ENCODE peak calls at places on chromosomes 2 and 18, in eight cellular contexts. I is heart left ventricle, L is ovary, K is A549, Y is astrocyte, Q is cardiac muscle cell, B is mucosa of descending colon, E is uterus. Z is an unnamed sample.

GRCh38 chr18:50268022-50268747 is 1.9 kb upstream of the CFAP53 start:
- DNase-seq in I (peak; percentile 87), L (peak; percentile 59), K (peak; percentile 80), Y (peak; percentile 31), Q (peak; percentile 68), B (peak; percentile 88), E (peak; percentile 71), Z (peak; percentile 80)

GRCh38 chr2:224576098-224576715 is 9.0 kb downstream of the CUL3 start:
- DNase-seq in I (no peak), L (no peak), K (no peak), Y (peak; percentile 55), Q (no peak), B (no peak), E (no peak), Z (no peak)

GRCh38 chr2:73255907-73256617 is 22.0 kb downstream of the CCT7 start:
- DNase-seq in I (no peak), L (no peak), K (no peak), Y (no peak), Q (no peak), B (no peak), E (no peak), Z (no peak)

GRCh38 chr2:229230911-229231310 is 40.2 kb downstream of the PID1 start:
- DNase-seq in I (peak; percentile 47), L (no peak), K (no peak), Y (no peak), Q (no peak), B (no peak), E (peak; percentile 57), Z (no peak)

GRCh38 chr18:12032786-12033642 is 51.7 kb downstream of the IMPA2 start:
- DNase-seq in I (peak; percentile 6), L (no peak), K (no peak), Y (peak; percentile 54), Q (no peak), B (no peak), E (no peak), Z (no peak)

GRCh38 chr2:133377599-133377998 is 190.7 kb downstream of the NCKAP5 start:
- DNase-seq in I (no peak), L (no peak), K (no peak), Y (no peak), Q (no peak), B (no peak), E (no peak), Z (no peak)

GRCh38 chr18:12737243-12737902 is 34.5 kb downstream of the PSMG2 start:
- DNase-seq in I (no peak), L (no peak), K (no peak), Y (no peak), Q (no peak), B (no peak), E (no peak), Z (no peak)

GRCh38 chr2:197198890-197199289 is 111.7 kb downstream of the ANKRD44 start:
- DNase-seq in I (peak; percentile 48), L (peak; percentile 29), K (no peak), Y (no peak), Q (no peak), B (peak; percentile 57), E (peak; percentile 36), Z (peak; percentile 76)

GRCh38 chr18:45255142-45255890 is 360.0 kb upstream of the SLC14A2 start:
- DNase-seq in I (peak; percentile 25), L (peak; percentile 10), K (no peak), Y (peak; percentile 96), Q (no peak), B (no peak), E (peak; percentile 55), Z (no peak)

GRCh38 chr2:10414000-10414451 is 34.1 kb downstream of the ODC1 start:
- DNase-seq in I (no peak), L (no peak), K (no peak), Y (peak; percentile 54), Q (no peak), B (peak; percentile 75), E (no peak), Z (no peak)

GRCh38 chr2:158975271-158975921 is 7.0 kb downstream of the TANC1 start:
- DNase-seq in I (no peak), L (no peak), K (no peak), Y (peak; percentile 51), Q (no peak), B (no peak), E (no peak), Z (no peak)

GRCh38 chr2:98749053-98749450 is 18.1 kb upstream of the MGAT4A start:
- DNase-seq in I (peak; percentile 35), L (no peak), K (no peak), Y (no peak), Q (peak; percentile 3), B (no peak), E (no peak), Z (peak; percentile 56)

GRCh38 chr2:20012282-20013060 is at the start of gene MATN3:
- DNase-seq in I (peak; percentile 27), L (peak; percentile 25), K (peak; percentile 59), Y (peak; percentile 32), Q (peak; percentile 68), B (peak; percentile 63), E (peak; percentile 27), Z (no peak)

GRCh38 chr2:120893874-120894584 is 158.4 kb downstream of the GLI2 start:
- DNase-seq in I (no peak), L (no peak), K (no peak), Y (no peak), Q (peak; percentile 45), B (no peak), E (no peak), Z (no peak)

GRCh38 chr2:28583899-28584553 is 88.2 kb downstream of the PLB1 start:
- DNase-seq in I (peak; percentile 79), L (peak; percentile 81), K (peak; percentile 94), Y (peak; percentile 93), Q (no peak), B (no peak), E (peak; percentile 85), Z (peak; percentile 93)

GRCh38 chr2:170344663-170345099 is 166.7 kb downstream of the MYO3B start:
- DNase-seq in I (no peak), L (no peak), K (no peak), Y (no peak), Q (no peak), B (no peak), E (no peak), Z (no peak)

GRCh38 chr2:42009657-42010580 is 37.9 kb upstream of the PKDCC start:
- DNase-seq in I (no peak), L (no peak), K (no peak), Y (peak; percentile 29), Q (no peak), B (no peak), E (no peak), Z (no peak)

GRCh38 chr2:42012137-42012536 is 35.7 kb upstream of the PKDCC start:
- DNase-seq in I (no peak), L (no peak), K (no peak), Y (no peak), Q (no peak), B (no peak), E (no peak), Z (no peak)

GRCh38 chr2:42013409-42013808 is 34.4 kb upstream of the PKDCC start:
- DNase-seq in I (no peak), L (no peak), K (peak; percentile 27), Y (no peak), Q (no peak), B (no peak), E (no peak), Z (no peak)

GRCh38 chr2:42010743-42011298 is 37.0 kb upstream of the PKDCC start:
- DNase-seq in I (no peak), L (no peak), K (no peak), Y (peak; percentile 88), Q (no peak), B (no peak), E (no peak), Z (no peak)

GRCh38 chr2:42012651-42013050 is 35.2 kb upstream of the PKDCC start:
- DNase-seq in I (no peak), L (no peak), K (no peak), Y (no peak), Q (no peak), B (no peak), E (no peak), Z (no peak)
- TF ChIP-seq CTCF in I (no peak), L (no peak), K (no peak), Y (no peak), Q (peak; percentile 27), B (no peak), E (no peak), Z (no peak)

GRCh38 chr2:218224206-218224605 is 7.2 kb downstream of the ARPC2 start:
- DNase-seq in I (no peak), L (no peak), K (no peak), Y (no peak), Q (no peak), B (no peak), E (no peak), Z (no peak)
- H3K4me1 ChIP-seq in I (peaks cover 72% of the 10 kb centered on the region), L (peaks cover 18% of the 10 kb centered on the region), K (peaks cover 30% of the 10 kb centered on the region), Y (peaks cover 52% of the 10 kb centered on the region), Q (peaks cover 25% of the 10 kb centered on the region), B (peaks cover 50% of the 10 kb centered on the region), E (peaks cover 14% of the 10 kb centered on the region), Z (no peaks in the 10 kb centered on the region)

GRCh38 chr18:25016666-25017065 is 335.3 kb downstream of the ZNF521 start:
- DNase-seq in I (no peak), L (no peak), K (peak; percentile 1), Y (no peak), Q (no peak), B (no peak), E (no peak), Z (no peak)

GRCh38 chr18:25019946-25020345 is 332.0 kb downstream of the ZNF521 start:
- DNase-seq in I (no peak), L (no peak), K (no peak), Y (no peak), Q (no peak), B (no peak), E (no peak), Z (no peak)

GRCh38 chr18:25016181-25016580 is 335.8 kb downstream of the ZNF521 start:
- DNase-seq in I (no peak), L (no peak), K (no peak), Y (no peak), Q (no peak), B (no peak), E (no peak), Z (no peak)

DNA sequence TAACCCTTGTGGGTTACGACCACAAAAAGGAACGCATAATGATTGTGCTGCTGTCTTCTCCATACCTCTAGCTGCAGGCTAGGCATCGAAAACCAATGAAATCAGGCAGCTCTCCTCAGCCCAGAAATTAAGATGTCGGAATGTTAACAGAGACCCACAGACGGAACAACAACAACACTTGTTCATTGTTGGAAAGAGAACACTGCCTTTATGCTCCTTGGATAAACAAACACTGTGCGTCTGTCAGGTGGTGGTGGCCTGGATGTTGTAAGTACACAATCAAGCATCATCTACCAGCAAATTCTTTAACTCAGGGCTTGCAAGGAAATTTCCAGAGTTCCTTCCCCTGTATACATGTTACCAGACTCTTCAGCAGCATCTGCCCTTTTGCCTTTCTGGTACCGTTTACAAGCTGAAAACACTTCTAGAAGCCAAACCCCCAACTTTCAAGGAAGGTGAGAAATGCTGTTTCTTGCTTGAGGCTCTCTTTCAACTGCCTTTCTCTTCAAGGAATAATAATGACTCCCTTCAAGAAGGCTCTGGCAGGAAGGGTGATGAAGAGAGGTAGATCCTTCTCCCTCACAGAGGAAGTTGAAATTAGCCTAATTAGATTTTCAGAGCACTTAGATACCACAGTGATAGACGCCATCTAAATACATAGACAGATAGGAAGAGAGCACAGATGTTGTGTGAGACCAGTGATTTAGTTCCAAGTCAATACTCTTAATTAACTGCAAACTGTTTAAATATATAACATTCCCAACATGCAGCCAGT is 332.7 kb downstream of the ZNF521 start:
- DNase-seq in I (no peak), L (no peak), K (no peak), Y (no peak), Q (no peak), B (no peak), E (no peak), Z (no peak)
- TF ChIP-seq CTCF in I (no peak), L (no peak), K (no peak), Y (no peak), Q (no peak), B (no peak), E (no peak), Z (no peak)

GRCh38 chr2:219467736-219468075 is 31.0 kb upstream of the GMPPA start:
- DNase-seq in I (no peak), L (no peak), K (no peak), Y (no peak), Q (no peak), B (no peak), E (no peak), Z (no peak)
- H3K4me1 ChIP-seq in I (peaks cover 71% of the 10 kb centered on the region), L (no peaks in the 10 kb centered on the region), K (peaks cover 12% of the 10 kb centered on the region), Y (peaks cover 14% of the 10 kb centered on the region), Q (peaks cover 21% of the 10 kb centered on the region), B (no peaks in the 10 kb centered on the region), E (no peaks in the 10 kb centered on the region), Z (no peaks in the 10 kb centered on the region)